ENCODE peak calls at places on chromosomes 3 and 15, in six cellular contexts. C is PC-3; G is A549; E is naive thymus-derived CD4-positive, alpha-beta T cell; B is GM23338; F is small intestine. Q is an unnamed sample.

GRCh38 chr3:116473602-116474001 is 28.3 kb upstream of the LSAMP start:
- DNase-seq in C (no peak), G (no peak), E (no peak), B (no peak), F (no peak), Q (no peak)

GRCh38 chr3:195098741-195099525 is 172.0 kb downstream of the XXYLT1 start:
- DNase-seq in C (no peak), G (no peak), E (no peak), B (no peak), F (no peak), Q (peak; percentile 43)

GRCh38 chr3:67461667-67462142 is 192.7 kb downstream of the SUCLG2 start:
- DNase-seq in C (peak; percentile 12), G (no peak), E (no peak), B (no peak), F (no peak), Q (peak; percentile 49)

GRCh38 chr3:127482216-127483004 is 108.1 kb downstream of the TPRA1 start:
- DNase-seq in C (no peak), G (no peak), E (no peak), B (no peak), F (no peak), Q (peak; percentile 94)

GRCh38 chr3:5051772-5052171 is 70.3 kb upstream of the ARL8B start:
- DNase-seq in C (no peak), G (no peak), E (no peak), B (no peak), F (peak; percentile 12), Q (no peak)

GRCh38 chr3:36591959-36592358 is 172.4 kb downstream of the DCLK3 start:
- DNase-seq in C (peak; percentile 44), G (peak; percentile 6), E (no peak), B (no peak), F (no peak), Q (no peak)

GRCh38 chr3:38002291-38002876 is 11.8 kb downstream of the VILL start:
- DNase-seq in C (no peak), G (no peak), E (no peak), B (no peak), F (no peak), Q (peak; percentile 51)

GRCh38 chr15:77402740-77403379 is 17.0 kb downstream of the PEAK1 start:
- DNase-seq in C (no peak), G (no peak), E (no peak), B (no peak), F (no peak), Q (peak; percentile 55)

GRCh38 chr3:39900462-39901002 is 91.1 kb downstream of the MYRIP start:
- DNase-seq in C (peak; percentile 26), G (no peak), E (no peak), B (no peak), F (no peak), Q (no peak)

GRCh38 chr15:85870216-85871014 is 75.7 kb upstream of the KLHL25 start:
- DNase-seq in C (no peak), G (no peak), E (no peak), B (no peak), F (no peak), Q (no peak)

GRCh38 chr3:51937611-51938450 is 3.9 kb downstream of the RRP9 start:
- DNase-seq in C (no peak), G (no peak), E (no peak), B (no peak), F (no peak), Q (peak; percentile 37)

GRCh38 chr3:171129827-171130226 is 103.3 kb upstream of the SLC2A2 start:
- DNase-seq in C (peak; percentile 41), G (no peak), E (no peak), B (no peak), F (no peak), Q (no peak)

GRCh38 chr15:67792250-67792942 is 32.9 kb upstream of the SKOR1 start:
- DNase-seq in C (peak; percentile 75), G (no peak), E (no peak), B (no peak), F (no peak), Q (no peak)

GRCh38 chr3:188695251-188695650 is 476.5 kb upstream of the TPRG1 start:
- DNase-seq in C (peak; percentile 89), G (no peak), E (no peak), B (no peak), F (no peak), Q (no peak)

DNA sequence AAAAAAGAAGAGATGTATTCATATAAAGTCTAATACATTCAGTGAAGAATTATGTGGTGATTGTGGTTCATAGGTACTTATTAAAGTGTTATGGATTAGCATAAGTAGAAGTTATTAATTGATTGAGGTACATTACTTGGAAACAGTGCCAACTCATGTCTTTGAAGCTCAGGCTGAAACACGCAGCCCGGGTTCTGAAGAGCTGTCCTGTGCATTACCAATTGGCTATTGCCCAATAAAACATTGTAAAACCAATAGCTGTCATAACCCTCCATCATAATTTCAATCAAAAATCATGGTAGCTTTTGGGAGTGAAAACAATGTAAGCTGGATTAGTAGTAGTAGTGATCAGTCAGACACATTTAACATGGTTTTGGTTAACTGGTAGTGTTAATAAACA is 560.2 kb downstream of the MCTP2 start:
- DNase-seq in C (no peak), G (no peak), E (no peak), B (no peak), F (no peak), Q (no peak)
- H3K4me1 ChIP-seq in C (no peaks in the 10 kb centered on the region), G (no peaks in the 10 kb centered on the region), E (no peaks in the 10 kb centered on the region), B (peaks cover 4% of the 10 kb centered on the region), F (no peaks in the 10 kb centered on the region), Q (no peaks in the 10 kb centered on the region)

GRCh38 chr3:153624310-153625030 is 462.4 kb downstream of the RAP2B start:
- DNase-seq in C (no peak), G (no peak), E (no peak), B (no peak), F (no peak), Q (no peak)
- H3K4me1 ChIP-seq in C (no peaks in the 10 kb centered on the region), G (no peaks in the 10 kb centered on the region), E (peaks cover 50% of the 10 kb centered on the region), B (peaks cover 11% of the 10 kb centered on the region), F (peaks cover 3% of the 10 kb centered on the region), Q (no peaks in the 10 kb centered on the region)

DNA sequence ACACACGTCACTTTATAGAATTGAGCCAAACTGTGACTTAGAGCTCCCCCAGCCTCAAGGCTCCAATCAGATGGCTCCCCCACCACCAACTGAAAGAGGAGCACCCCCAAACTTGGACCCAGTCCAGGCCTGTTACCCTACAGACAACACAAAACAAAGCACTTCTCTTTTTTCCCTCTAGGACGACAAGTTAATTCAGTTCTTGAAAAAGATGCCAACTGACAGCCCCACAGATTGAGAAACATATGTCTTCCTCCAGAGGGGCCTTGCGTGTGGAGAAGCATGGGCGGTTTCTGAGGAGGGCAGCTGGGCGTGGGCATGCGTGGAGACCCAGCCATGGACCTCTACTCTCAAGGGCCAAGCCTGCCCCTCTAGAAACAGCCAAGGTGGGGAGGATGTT is 229.5 kb downstream of the SHQ1 start:
- DNase-seq in C (no peak), G (no peak), E (no peak), B (no peak), F (no peak), Q (no peak)
- H3K4me1 ChIP-seq in C (no peaks in the 10 kb centered on the region), G (no peaks in the 10 kb centered on the region), E (no peaks in the 10 kb centered on the region), B (no peaks in the 10 kb centered on the region), F (no peaks in the 10 kb centered on the region), Q (no peaks in the 10 kb centered on the region)

DNA sequence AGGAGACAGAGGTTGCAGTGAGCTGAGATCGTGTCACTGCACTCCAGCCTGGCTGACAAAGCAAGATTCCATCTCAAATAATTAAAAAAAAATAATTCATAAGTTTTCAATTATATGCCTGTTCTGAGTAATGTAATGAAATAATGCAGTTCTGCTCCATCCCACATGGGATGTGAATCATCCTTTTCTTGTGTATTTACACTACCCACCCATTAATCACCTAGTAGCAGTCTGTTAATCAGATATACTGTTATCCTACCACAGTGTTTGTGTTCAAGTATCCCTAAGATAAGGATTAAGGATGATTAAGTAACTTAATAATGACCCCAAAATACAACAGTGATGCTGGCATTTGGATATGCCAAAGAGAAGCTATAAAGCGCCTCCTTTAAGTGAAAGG is 38.8 kb downstream of the PIGB start:
- DNase-seq in C (peak; percentile 32), G (no peak), E (no peak), B (no peak), F (no peak), Q (no peak)
- H3K4me1 ChIP-seq in C (peaks cover 18% of the 10 kb centered on the region), G (peaks cover 13% of the 10 kb centered on the region), E (no peaks in the 10 kb centered on the region), B (peaks cover 6% of the 10 kb centered on the region), F (no peaks in the 10 kb centered on the region), Q (no peaks in the 10 kb centered on the region)

DNA sequence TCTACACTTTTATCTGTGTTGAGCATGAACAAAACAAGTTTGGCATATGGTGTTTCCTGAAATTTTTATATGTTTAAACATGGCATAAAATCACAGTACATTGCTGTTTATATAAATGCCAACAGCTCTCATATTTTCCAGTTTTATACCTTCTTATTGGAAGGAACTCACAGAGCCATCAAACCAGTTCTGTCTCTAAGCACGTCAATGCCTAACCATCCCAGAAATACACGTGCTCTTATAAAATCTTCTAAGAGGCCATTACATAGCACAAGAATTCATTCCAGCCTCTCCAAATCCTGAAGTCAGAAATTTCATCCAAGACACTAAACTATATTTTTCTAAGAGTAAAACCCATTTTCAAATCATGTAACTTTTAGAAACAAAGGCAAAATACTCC is 20.8 kb downstream of the SLC9A9 start:
- DNase-seq in C (no peak), G (no peak), E (no peak), B (no peak), F (no peak), Q (no peak)
- H3K4me1 ChIP-seq in C (no peaks in the 10 kb centered on the region), G (no peaks in the 10 kb centered on the region), E (peaks cover 21% of the 10 kb centered on the region), B (no peaks in the 10 kb centered on the region), F (peaks cover 2% of the 10 kb centered on the region), Q (peaks cover 10% of the 10 kb centered on the region)

GRCh38 chr3:13025090-13025489 is 48.1 kb downstream of the IQSEC1 start:
- DNase-seq in C (peak; percentile 77), G (peak; percentile 40), E (no peak), B (no peak), F (no peak), Q (peak; percentile 98)

GRCh38 chr3:13023251-13024055 is 49.8 kb downstream of the IQSEC1 start:
- DNase-seq in C (peak; percentile 20), G (peak; percentile 13), E (no peak), B (no peak), F (no peak), Q (peak; percentile 89)

GRCh38 chr3:13025778-13026518 is 47.3 kb downstream of the IQSEC1 start:
- DNase-seq in C (no peak), G (no peak), E (no peak), B (no peak), F (no peak), Q (peak; percentile 73)

GRCh38 chr3:13022348-13023250 is 50.6 kb downstream of the IQSEC1 start:
- DNase-seq in C (peak; percentile 75), G (peak; percentile 42), E (no peak), B (peak; percentile 62), F (no peak), Q (peak; percentile 98)

DNA sequence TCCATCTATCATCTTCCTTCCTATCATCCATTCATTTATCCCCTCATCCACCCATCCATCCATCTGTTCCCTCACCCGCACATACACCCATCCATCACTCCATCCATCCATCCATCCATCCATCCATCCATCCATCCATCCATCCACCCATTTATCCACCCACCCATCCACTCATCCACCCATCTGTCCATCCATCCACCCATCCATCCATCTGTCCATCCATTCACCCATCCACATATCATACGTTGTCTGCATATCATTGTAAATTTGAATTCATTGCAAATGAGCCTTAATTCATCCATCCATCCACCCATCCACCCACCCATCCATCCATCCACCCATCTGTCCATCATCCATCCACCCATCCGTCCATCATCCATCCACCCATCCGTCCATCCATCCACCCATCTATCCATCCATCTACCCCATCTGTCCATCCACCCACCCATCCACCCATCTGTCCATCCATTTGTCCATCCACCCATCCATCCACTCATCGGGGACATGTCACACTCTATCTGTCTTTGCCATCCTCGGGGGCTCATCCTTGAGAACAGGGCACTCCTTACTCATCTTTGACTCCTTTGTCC is 48.9 kb downstream of the IQSEC1 start:
- DNase-seq in C (no peak), G (no peak), E (no peak), B (no peak), F (no peak), Q (peak; percentile 61)
- H3K4me1 ChIP-seq in C (peaks cover 32% of the 10 kb centered on the region), G (peaks cover 35% of the 10 kb centered on the region), E (no peaks in the 10 kb centered on the region), B (peaks cover 2% of the 10 kb centered on the region), F (no peaks in the 10 kb centered on the region), Q (peaks cover 60% of the 10 kb centered on the region)

GRCh38 chr15:50881121-50882048 is 27.1 kb upstream of the AP4E1 start:
- DNase-seq in C (no peak), G (no peak), E (no peak), B (no peak), F (no peak), Q (no peak)
- H3K4me1 ChIP-seq in C (peaks cover 37% of the 10 kb centered on the region), G (peaks cover 57% of the 10 kb centered on the region), E (no peaks in the 10 kb centered on the region), B (no peaks in the 10 kb centered on the region), F (peaks cover 7% of the 10 kb centered on the region), Q (peaks cover 45% of the 10 kb centered on the region)

Q was measured in osteoblast.